ENCODE peak calls at places on chromosome 22, in eight cellular contexts. P, N, X, Y, D, H, A and J are unnamed samples.

GRCh38 chr22:40578171-40578570 is 58.3 kb downstream of the MRTFA start:
- DNase-seq in Y (no peak), X (no peak), N (no peak), H (no peak), P (no peak), D (no peak), A (no peak), J (no peak)

GRCh38 chr22:32562916-32563315 is 88.3 kb downstream of the FBXO7 start:
- DNase-seq in Y (no peak), P (no peak), A (no peak), N (no peak), D (no peak), H (no peak), X (no peak), J (no peak)

GRCh38 chr22:43884600-43885318 is 7.1 kb downstream of the PNPLA5 start:
- DNase-seq in P (peak; percentile 70), D (peak; percentile 49), H (peak; percentile 22), Y (no peak), X (peak; percentile 71), N (peak; percentile 78), A (peak; percentile 50), J (peak; percentile 52)

GRCh38 chr22:50040717-50041116 is 17.4 kb downstream of the TTLL8 start:
- DNase-seq in N (no peak), A (no peak), H (no peak), D (no peak), Y (no peak), X (no peak), P (no peak), J (no peak)

GRCh38 chr22:24067587-24068376 is 56.7 kb downstream of the CABIN1 start:
- DNase-seq in A (no peak), N (no peak), H (no peak), D (peak; percentile 53), P (no peak), Y (no peak), X (no peak), J (peak; percentile 95)

GRCh38 chr22:40022536-40023225 is 27.9 kb downstream of the FAM83F start:
- DNase-seq in H (no peak), A (no peak), X (no peak), Y (no peak), D (no peak), P (no peak), N (no peak), J (no peak)

GRCh38 chr22:25955323-25955722 is 213.3 kb downstream of the MYO18B start:
- DNase-seq in H (no peak), D (no peak), A (no peak), P (no peak), N (no peak), Y (no peak), X (no peak), J (no peak)

GRCh38 chr22:27032121-27032761 is 374.9 kb downstream of the MIAT start:
- DNase-seq in D (no peak), Y (peak; percentile 11), A (no peak), P (no peak), H (peak; percentile 17), X (peak; percentile 34), N (no peak), J (no peak)

GRCh38 chr22:50670914-50671538 is 1.6 kb upstream of the SHANK3 start:
- DNase-seq in N (no peak), H (no peak), P (no peak), X (no peak), Y (no peak), D (no peak), A (no peak), J (no peak)

GRCh38 chr22:23536821-23537345 is 43.2 kb downstream of the IGLL1 start:
- DNase-seq in Y (no peak), N (no peak), H (no peak), P (no peak), D (no peak), A (no peak), X (no peak), J (no peak)

GRCh38 chr22:18000441-18001039 is 23.8 kb downstream of the MICAL3 start:
- DNase-seq in D (peak; percentile 36), A (peak; percentile 27), H (no peak), Y (no peak), P (peak; percentile 18), N (peak; percentile 48), X (no peak), J (no peak)

GRCh38 chr22:49183208-49183825 is 644.4 kb downstream of the BRD1 start:
- DNase-seq in N (no peak), P (no peak), H (no peak), A (no peak), Y (no peak), D (no peak), X (no peak), J (no peak)

GRCh38 chr22:50730941-50731661 is 6.9 kb upstream of the ACR start:
- DNase-seq in P (no peak), Y (no peak), H (no peak), D (no peak), N (no peak), X (peak; percentile 51), A (no peak), J (no peak)

GRCh38 chr22:29456211-29456671 is 17.9 kb downstream of the RFPL1 start:
- DNase-seq in P (no peak), H (peak; percentile 49), X (no peak), N (no peak), A (no peak), Y (no peak), D (no peak), J (no peak)

GRCh38 chr22:32469799-32470212 is 4.8 kb upstream of the FBXO7 start:
- DNase-seq in D (peak; percentile 10), Y (no peak), A (no peak), X (no peak), P (no peak), N (no peak), H (peak; percentile 57), J (no peak)